ENCODE peak calls at places on chromosomes 13 and 19, in seven cellular contexts. D, M, I, J, B, X and Y are unnamed samples.
A peak's percentile ranks its signal among the peaks of the same experiment; 100 is the strongest.

GRCh38 chr13:26255717-26256277 is 1.9 kb downstream of the CDK8 start:
- DNase-seq in D (peak; percentile 46), M (peak; percentile 23), I (no peak), J (peak; percentile 23), B (no peak), X (no peak), Y (no peak)

GRCh38 chr13:54232700-54233099 is 1204.1 kb downstream of the OLFM4 start:
- DNase-seq in D (no peak), M (no peak), I (no peak), J (no peak), B (no peak), X (no peak), Y (no peak)

GRCh38 chr19:1445932-1446712 is 3.8 kb upstream of the APC2 start:
- DNase-seq in D (peak; percentile 81), M (peak; percentile 75), I (no peak), J (no peak), B (no peak), X (no peak), Y (peak; percentile 31)

GRCh38 chr19:36110487-36111199 is at the start of gene OVOL3:
- DNase-seq in D (no peak), M (no peak), I (no peak), J (no peak), B (no peak), X (no peak), Y (no peak)

GRCh38 chr19:3275068-3275582 is 50.7 kb downstream of the CELF5 start:
- DNase-seq in D (peak; percentile 14), M (peak; percentile 61), I (no peak), J (no peak), B (no peak), X (no peak), Y (no peak)

GRCh38 chr13:39490136-39490535 is 112.9 kb downstream of the LHFPL6 start:
- DNase-seq in D (no peak), M (no peak), I (no peak), J (no peak), B (no peak), X (no peak), Y (no peak)

GRCh38 chr19:38034153-38034835 is 127.3 kb downstream of the SIPA1L3 start:
- DNase-seq in D (no peak), M (peak; percentile 19), I (peak; percentile 58), J (peak; percentile 19), B (peak; percentile 33), X (peak; percentile 38), Y (no peak)

GRCh38 chr13:62629618-62630017 is 1214.0 kb upstream of the PCDH20 start:
- DNase-seq in D (no peak), M (no peak), I (no peak), J (no peak), B (no peak), X (no peak), Y (no peak)

GRCh38 chr13:86383151-86383550 is 583.9 kb upstream of the SLITRK6 start:
- DNase-seq in D (no peak), M (no peak), I (no peak), J (no peak), B (no peak), X (no peak), Y (no peak)

GRCh38 chr13:59409651-59410200 is 754.0 kb downstream of the DIAPH3 start:
- DNase-seq in D (no peak), M (peak; percentile 75), I (no peak), J (no peak), B (no peak), X (no peak), Y (no peak)

GRCh38 chr19:47112664-47113445 is 721 bp downstream of the ZC3H4 start:
- DNase-seq in D (peak; percentile 100), M (peak; percentile 100), I (peak; percentile 100), J (peak; percentile 100), B (peak; percentile 98), X (peak; percentile 99), Y (peak; percentile 100)

GRCh38 chr13:48146636-48147035 is 51.7 kb upstream of the MED4 start:
- DNase-seq in D (no peak), M (no peak), I (no peak), J (no peak), B (no peak), X (no peak), Y (no peak)

GRCh38 chr13:48146122-48146521 is 51.2 kb upstream of the MED4 start:
- DNase-seq in D (no peak), M (no peak), I (no peak), J (no peak), B (no peak), X (no peak), Y (no peak)

GRCh38 chr13:48144413-48145035 is 49.6 kb upstream of the MED4 start:
- DNase-seq in D (peak; percentile 3), M (no peak), I (peak; percentile 60), J (peak; percentile 92), B (no peak), X (peak; percentile 14), Y (no peak)

GRCh38 chr13:48138270-48138669 is 43.4 kb upstream of the MED4 start:
- DNase-seq in D (no peak), M (no peak), I (no peak), J (no peak), B (no peak), X (no peak), Y (no peak)

GRCh38 chr13:48142437-48142836 is 47.5 kb upstream of the MED4 start:
- DNase-seq in D (no peak), M (no peak), I (no peak), J (no peak), B (no peak), X (no peak), Y (no peak)
- H3K27me3 ChIP-seq in D (no peaks in the 10 kb centered on the region), M (no peaks in the 10 kb centered on the region), I (no peaks in the 10 kb centered on the region), J (no peaks in the 10 kb centered on the region), B (no peaks in the 10 kb centered on the region), X (no peaks in the 10 kb centered on the region), Y (no peaks in the 10 kb centered on the region)

DNA sequence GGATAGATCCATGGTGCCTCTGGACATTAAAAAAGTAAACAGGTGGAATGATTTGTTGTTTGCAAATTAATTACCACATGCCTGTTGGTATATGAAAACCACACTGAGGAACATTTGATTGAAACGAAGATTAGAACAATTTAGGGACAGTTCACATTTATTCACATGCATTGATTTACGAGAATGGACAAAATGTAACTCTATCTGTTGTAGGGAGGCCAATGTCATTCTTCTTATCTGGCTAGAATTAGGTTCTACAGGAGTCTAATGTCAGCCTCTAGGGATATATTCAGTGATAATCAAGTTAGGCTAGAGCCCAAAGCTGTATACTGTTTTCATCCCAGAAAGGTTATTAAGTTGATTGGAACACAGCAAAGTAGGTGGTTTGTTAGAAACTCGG is 125.4 kb downstream of the COL4A2 start:
- DNase-seq in D (no peak), M (no peak), I (no peak), J (no peak), B (no peak), X (no peak), Y (no peak)
- H3K27me3 ChIP-seq in D (no peaks in the 10 kb centered on the region), M (no peaks in the 10 kb centered on the region), I (no peaks in the 10 kb centered on the region), J (no peaks in the 10 kb centered on the region), B (no peaks in the 10 kb centered on the region), X (no peaks in the 10 kb centered on the region), Y (no peaks in the 10 kb centered on the region)

DNA sequence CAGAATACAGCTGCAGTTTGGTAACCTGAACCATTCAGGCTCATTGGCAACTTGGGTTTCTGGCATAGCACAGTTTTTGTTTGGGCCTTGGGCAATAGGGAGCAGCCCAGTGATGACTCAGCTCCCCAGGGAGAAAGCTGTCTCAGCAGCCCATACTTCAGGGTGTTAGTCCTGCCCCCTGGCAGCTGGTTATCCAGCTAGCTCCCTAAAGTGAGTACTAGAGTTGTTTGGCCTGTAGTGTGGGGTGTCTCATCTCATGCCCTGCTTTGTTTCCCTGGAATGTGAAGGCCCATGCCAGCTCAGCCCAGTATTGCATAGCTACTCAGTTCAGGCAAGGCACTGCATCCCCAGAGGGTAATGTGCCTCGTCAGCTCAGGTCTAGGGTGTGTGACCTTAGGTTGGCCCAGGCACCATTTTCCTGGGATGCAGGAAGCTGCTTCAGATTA is 18.2 kb upstream of the ZNF543 start:
- DNase-seq in D (peak; percentile 93), M (peak; percentile 83), I (no peak), J (peak; percentile 97), B (no peak), X (no peak), Y (peak; percentile 98)
- H3K27me3 ChIP-seq in D (no peaks in the 10 kb centered on the region), M (no peaks in the 10 kb centered on the region), I (no peaks in the 10 kb centered on the region), J (no peaks in the 10 kb centered on the region), B (no peaks in the 10 kb centered on the region), X (no peaks in the 10 kb centered on the region), Y (peaks cover 2% of the 10 kb centered on the region)

GRCh38 chr13:27921961-27922910 is 2.4 kb downstream of the PDX1 start:
- DNase-seq in D (no peak), M (no peak), I (no peak), J (no peak), B (no peak), X (no peak), Y (no peak)

GRCh38 chr13:27922974-27923612 is 3.3 kb downstream of the PDX1 start:
- DNase-seq in D (no peak), M (no peak), I (no peak), J (no peak), B (no peak), X (no peak), Y (no peak)

GRCh38 chr13:27920677-27921420 is 1.0 kb downstream of the PDX1 start:
- DNase-seq in D (peak; percentile 51), M (no peak), I (no peak), J (peak; percentile 25), B (no peak), X (no peak), Y (peak; percentile 10)

GRCh38 chr13:27919934-27920676 is at the start of gene PDX1:
- DNase-seq in D (no peak), M (peak; percentile 46), I (no peak), J (no peak), B (no peak), X (peak; percentile 56), Y (peak; percentile 75)

DNA sequence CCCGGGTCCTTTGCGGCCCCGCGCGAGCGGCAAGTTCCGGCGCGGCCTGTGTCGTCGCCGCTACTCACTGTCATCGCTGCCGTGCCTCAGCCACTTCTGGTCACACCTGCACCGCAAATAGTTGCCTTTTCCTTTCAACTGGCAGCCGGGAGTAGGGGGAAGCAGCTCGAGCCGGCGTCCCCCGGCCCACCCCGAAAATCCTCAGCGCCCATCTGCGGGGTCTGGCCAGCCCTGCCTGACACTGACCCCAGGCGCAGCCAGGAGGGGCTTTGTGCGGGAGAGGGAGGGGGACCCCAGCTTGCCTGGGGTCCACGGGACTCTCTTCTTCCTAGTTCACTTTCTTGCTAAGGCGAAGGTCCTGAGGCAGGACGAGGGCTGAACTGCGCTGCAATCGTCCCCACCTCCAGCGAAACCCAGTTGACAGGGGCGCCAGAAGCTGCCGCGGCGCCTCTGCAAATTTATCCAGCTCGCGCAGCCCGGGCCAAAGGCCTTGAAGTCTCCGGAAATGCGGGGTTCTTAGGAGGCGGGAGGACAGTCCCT is 1.7 kb downstream of the PDX1 start:
- DNase-seq in D (no peak), M (no peak), I (no peak), J (no peak), B (no peak), X (no peak), Y (no peak)
- H3K27me3 ChIP-seq in D (peaks cover 82% of the 10 kb centered on the region), M (peaks cover 100% of the 10 kb centered on the region), I (no peaks in the 10 kb centered on the region), J (peaks cover 100% of the 10 kb centered on the region), B (no peaks in the 10 kb centered on the region), X (peaks cover 100% of the 10 kb centered on the region), Y (peaks cover 2% of the 10 kb centered on the region)

DNA sequence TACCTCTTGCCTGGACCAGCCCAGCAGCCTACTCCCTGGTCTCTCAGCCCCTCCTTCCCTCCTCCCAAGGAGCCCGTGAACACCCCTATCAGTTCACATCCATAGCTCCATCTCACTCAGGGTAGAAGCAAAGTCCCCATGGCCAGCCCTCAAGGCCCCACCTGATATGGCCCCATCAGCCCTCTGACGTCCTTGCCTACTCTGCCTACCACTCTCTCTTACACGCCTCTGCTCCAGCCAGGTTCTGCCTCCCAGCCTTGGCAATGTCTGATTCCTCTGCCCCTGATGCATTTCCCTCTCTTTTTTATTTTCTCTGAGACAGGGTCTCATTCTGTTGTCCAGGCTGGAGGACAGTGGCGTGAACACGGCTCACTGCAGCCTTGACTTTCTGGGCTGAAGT is 7.9 kb upstream of the SERTAD3 start:
- DNase-seq in D (no peak), M (no peak), I (no peak), J (no peak), B (no peak), X (no peak), Y (no peak)
- H3K27me3 ChIP-seq in D (no peaks in the 10 kb centered on the region), M (no peaks in the 10 kb centered on the region), I (no peaks in the 10 kb centered on the region), J (no peaks in the 10 kb centered on the region), B (no peaks in the 10 kb centered on the region), X (no peaks in the 10 kb centered on the region), Y (no peaks in the 10 kb centered on the region)